ENCODE peak calls at places on chromosome 2, in nine cellular contexts. O is K562, L is A549, V is HepG2, U is ovary, H is upper lobe of left lung, E is tibial nerve, B is H1, K is stomach. W is an unnamed sample. For H3K4me1, the result is how much of the 10 kb centered on the place peaks cover.

GRCh38 chr2:185145316-185146121 is 547.2 kb downstream of the ZNF804A start:
- DNase-seq in O (no peak), L (no peak), V (peak), U (no peak), H (no peak), E (no peak), B (no peak), K (no peak), W (no peak)

GRCh38 chr2:29517421-29517820 is 402.2 kb downstream of the CLIP4 start:
- DNase-seq in O (no peak), L (no peak), V (no peak), U (no peak), H (no peak), E (no peak), B (no peak), K (no peak), W (no peak)

GRCh38 chr2:105641389-105641811 is 103.3 kb upstream of the NCK2 start:
- DNase-seq in O (peak), L (no peak), V (no peak), U (no peak), H (no peak), E (no peak), B (peak), K (peak), W (no peak)

GRCh38 chr2:105744091-105744908 is 412 bp upstream of the NCK2 start:
- DNase-seq in O (peak), L (peak), V (peak), U (peak), H (peak), E (peak), B (peak), K (peak), W (no peak)

GRCh38 chr2:119112770-119113488 is 45.6 kb downstream of the C1QL2 start:
- DNase-seq in O (no peak), L (no peak), V (no peak), U (no peak), H (no peak), E (no peak), B (no peak), K (no peak), W (no peak)

GRCh38 chr2:9370746-9371145 is 52.6 kb downstream of the ITGB1BP1 start:
- DNase-seq in O (no peak), L (no peak), V (no peak), U (no peak), H (no peak), E (no peak), B (no peak), K (no peak), W (no peak)

GRCh38 chr2:239920616-239921365 is 104.4 kb downstream of the NDUFA10 start:
- DNase-seq in O (no peak), L (no peak), V (no peak), U (no peak), H (peak), E (no peak), B (peak), K (peak), W (peak)

GRCh38 chr2:142974288-142975024 is 97.0 kb downstream of the KYNU start:
- DNase-seq in O (peak), L (peak), V (no peak), U (no peak), H (no peak), E (no peak), B (no peak), K (no peak), W (no peak)

GRCh38 chr2:168620554-168620953 is 164.5 kb downstream of the CERS6 start:
- DNase-seq in O (no peak), L (no peak), V (no peak), U (no peak), H (no peak), E (no peak), B (no peak), K (no peak), W (no peak)

GRCh38 chr2:190979906-190980629 is 33.9 kb downstream of the STAT1 start:
- DNase-seq in O (no peak), L (no peak), V (no peak), U (peak), H (peak), E (peak), B (no peak), K (peak), W (no peak)

GRCh38 chr2:109437325-109438090 is 176.3 kb downstream of the SEPTIN10 start:
- DNase-seq in O (no peak), L (no peak), V (no peak), U (no peak), H (no peak), E (no peak), B (no peak), K (no peak), W (peak)

GRCh38 chr2:11771971-11772615 is 25.7 kb downstream of the LPIN1 start:
- DNase-seq in O (no peak), L (no peak), V (no peak), U (no peak), H (no peak), E (no peak), B (no peak), K (no peak), W (no peak)

GRCh38 chr2:18976112-18976961 is 382.1 kb downstream of the OSR1 start:
- DNase-seq in O (no peak), L (no peak), V (no peak), U (no peak), H (no peak), E (no peak), B (no peak), K (no peak), W (no peak)

GRCh38 chr2:128465246-128466170 is 146.8 kb upstream of the HS6ST1 start:
- DNase-seq in O (no peak), L (no peak), V (no peak), U (no peak), H (no peak), E (no peak), B (peak), K (peak), W (peak)

GRCh38 chr2:55175254-55176093 is 56.6 kb downstream of the CLHC1 start:
- DNase-seq in O (peak), L (peak), V (peak), U (no peak), H (no peak), E (no peak), B (no peak), K (no peak), W (no peak)

GRCh38 chr2:47301277-47301618 is 101.7 kb upstream of the MSH2 start:
- DNase-seq in O (no peak), L (no peak), V (no peak), U (no peak), H (no peak), E (no peak), B (no peak), K (no peak), W (no peak)

GRCh38 chr2:47300081-47300480 is 102.9 kb upstream of the MSH2 start:
- DNase-seq in O (no peak), L (no peak), V (no peak), U (no peak), H (no peak), E (no peak), B (no peak), K (no peak), W (no peak)

GRCh38 chr2:47301731-47302130 is 101.2 kb upstream of the MSH2 start:
- DNase-seq in O (no peak), L (no peak), V (no peak), U (no peak), H (no peak), E (no peak), B (no peak), K (no peak), W (no peak)

GRCh38 chr2:47299555-47299954 is 103.4 kb upstream of the MSH2 start:
- DNase-seq in O (peak), L (peak), V (no peak), U (no peak), H (peak), E (no peak), B (no peak), K (no peak), W (no peak)

DNA sequence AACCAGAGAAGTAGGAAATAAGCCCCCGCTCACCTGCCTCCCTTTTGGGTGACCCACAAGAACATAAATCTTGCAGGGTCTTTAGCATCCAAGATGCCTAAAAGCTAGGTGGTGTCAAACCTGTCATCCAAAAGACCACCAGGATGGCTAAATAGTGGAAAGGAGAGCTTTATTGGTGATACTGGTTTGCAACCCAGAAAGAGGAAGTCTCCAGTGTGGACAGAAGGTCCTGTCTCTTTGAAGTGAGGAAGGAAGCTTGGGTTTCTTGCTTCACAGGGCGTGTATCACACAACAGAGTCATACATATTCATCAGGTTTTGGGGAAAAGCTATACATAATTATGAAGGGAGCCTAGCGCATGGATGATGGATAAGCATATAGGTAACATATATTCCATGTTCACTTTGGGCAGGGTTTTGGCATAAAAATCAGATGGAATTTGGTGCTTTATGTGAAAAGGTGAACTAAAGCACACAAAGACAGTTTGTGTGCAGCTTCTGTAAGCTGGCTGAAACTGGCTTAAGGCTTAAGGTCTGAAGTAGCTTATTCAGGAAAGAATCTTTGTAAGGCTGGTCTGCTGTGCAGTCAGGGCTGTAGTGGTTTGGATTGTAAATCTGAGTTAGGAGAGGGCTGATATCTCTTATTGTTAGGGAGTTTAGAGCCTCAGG is 102.2 kb upstream of the MSH2 start:
- DNase-seq in O (peak), L (no peak), V (no peak), U (no peak), H (peak), E (peak), B (no peak), K (no peak), W (no peak)
- TF ChIP-seq CTCF in O (no peak), L (no peak), V (no peak), U (no peak), H (no peak), E (no peak), B (no peak), K (no peak), W (no peak)

GRCh38 chr2:206004004-206004693 is 81.8 kb downstream of the INO80D start:
- DNase-seq in O (peak), L (peak), V (peak), U (no peak), H (peak), E (no peak), B (peak), K (no peak), W (no peak)
- TF ChIP-seq EP300 in O (no peak), L (no peak), V (no peak), U (no peak), H (no peak), E (no peak), B (no peak), K (no peak), W (no peak)

GRCh38 chr2:85319811-85320210 is 8.0 kb downstream of the TGOLN2 start:
- DNase-seq in O (no peak), L (no peak), V (no peak), U (no peak), H (no peak), E (no peak), B (no peak), K (no peak), W (no peak)
- H3K4me1 ChIP-seq in O (under half), L (under half), V (half or more), U (under half), H (half or more), E (under half), B (under half), K (under half), W (under half)

DNA sequence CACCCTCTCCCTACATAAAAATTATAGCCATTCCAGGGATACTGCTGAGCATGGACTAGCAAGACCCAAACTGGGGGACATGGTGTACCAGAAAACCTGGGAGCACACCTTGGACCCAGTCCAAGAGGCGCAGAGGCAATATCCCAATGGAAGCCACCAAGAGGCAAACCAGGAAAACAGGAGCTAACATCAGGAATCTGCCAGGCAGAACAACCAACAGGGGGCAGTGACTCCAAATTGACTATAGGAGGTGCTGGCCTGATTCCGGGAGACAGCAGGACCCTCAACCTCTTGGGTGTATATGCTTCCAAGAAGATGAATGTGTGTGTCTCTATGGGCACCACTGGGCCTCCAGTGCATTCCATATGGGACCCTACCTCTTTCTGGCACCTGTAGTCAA is 172.7 kb upstream of the ARL4C start:
- DNase-seq in O (no peak), L (no peak), V (no peak), U (no peak), H (no peak), E (no peak), B (peak), K (no peak), W (no peak)
- TF ChIP-seq CTCF in O (no peak), L (peak), V (peak), U (no peak), H (no peak), E (no peak), B (peak), K (no peak), W (no peak)

GRCh38 chr2:158191076-158191566 is 89.4 kb downstream of the UPP2 start:
- DNase-seq in O (no peak), L (no peak), V (peak), U (no peak), H (no peak), E (no peak), B (no peak), K (no peak), W (no peak)
- TF ChIP-seq EP300 in O (no peak), L (no peak), V (peak), U (no peak), H (no peak), E (no peak), B (no peak), K (no peak), W (no peak)

W was measured in suprapubic skin.